ENCODE peak calls at places on chromosomes 16 and 17, in four cellular contexts. One of them, this sample, is unnamed.

GRCh38 chr16:86914850-86915717 is 336.7 kb downstream of the FOXL1 start:
- DNase-seq in GM12878: no peak
- DNase-seq in K562: no peak
- DNase-seq in HepG2: peak
- DNase-seq in this sample: no peak

GRCh38 chr16:55487048-55487803 is 8.2 kb downstream of the MMP2 start:
- DNase-seq in GM12878: no peak
- DNase-seq in K562: no peak
- DNase-seq in HepG2: no peak
- DNase-seq in this sample: no peak

GRCh38 chr16:20971420-20971819 is 70.8 kb downstream of the LYRM1 start:
- DNase-seq in GM12878: no peak
- DNase-seq in K562: no peak
- DNase-seq in HepG2: no peak
- DNase-seq in this sample: no peak

GRCh38 chr16:3137267-3137666 is 2.4 kb downstream of the ZNF213 start:
- DNase-seq in GM12878: no peak
- DNase-seq in K562: no peak
- DNase-seq in HepG2: no peak
- DNase-seq in this sample: no peak

GRCh38 chr17:149231-149630 is 11.9 kb downstream of the SCGB1C2 start:
- DNase-seq in GM12878: no peak
- DNase-seq in K562: no peak
- DNase-seq in HepG2: no peak
- DNase-seq in this sample: no peak

GRCh38 chr16:58495861-58496331 is 4.0 kb upstream of the NDRG4 start:
- DNase-seq in GM12878: no peak
- DNase-seq in K562: no peak
- DNase-seq in HepG2: no peak
- DNase-seq in this sample: no peak

GRCh38 chr16:64181526-64181925 is 940.3 kb downstream of the CDH11 start:
- DNase-seq in GM12878: no peak
- DNase-seq in K562: no peak
- DNase-seq in HepG2: no peak
- DNase-seq in this sample: no peak

GRCh38 chr17:15230866-15231265 is 34.3 kb downstream of the PMP22 start:
- DNase-seq in GM12878: no peak
- DNase-seq in K562: no peak
- DNase-seq in HepG2: no peak
- DNase-seq in this sample: no peak

GRCh38 chr16:51034481-51035109 is 116.5 kb downstream of the SALL1 start:
- DNase-seq in GM12878: no peak
- DNase-seq in K562: no peak
- DNase-seq in HepG2: no peak
- DNase-seq in this sample: no peak

GRCh38 chr17:31558748-31559646 is 167.5 kb downstream of the RAB11FIP4 start:
- DNase-seq in GM12878: no peak
- DNase-seq in K562: peak
- DNase-seq in HepG2: peak
- DNase-seq in this sample: peak

GRCh38 chr16:22719945-22720344 is 94.0 kb upstream of the HS3ST2 start:
- DNase-seq in GM12878: no peak
- DNase-seq in K562: no peak
- DNase-seq in HepG2: no peak
- DNase-seq in this sample: no peak

GRCh38 chr17:42406602-42407288 is 16.3 kb downstream of the CAVIN1 start:
- DNase-seq in GM12878: no peak
- DNase-seq in K562: peak
- DNase-seq in HepG2: no peak
- DNase-seq in this sample: no peak

GRCh38 chr17:42407289-42407836 is 15.7 kb downstream of the CAVIN1 start:
- DNase-seq in GM12878: no peak
- DNase-seq in K562: peak
- DNase-seq in HepG2: peak
- DNase-seq in this sample: peak

GRCh38 chr17:42409467-42410351 is 13.3 kb downstream of the CAVIN1 start:
- DNase-seq in GM12878: no peak
- DNase-seq in K562: no peak
- DNase-seq in HepG2: no peak
- DNase-seq in this sample: no peak

GRCh38 chr17:42405963-42406495 is 17.0 kb downstream of the CAVIN1 start:
- DNase-seq in GM12878: no peak
- DNase-seq in K562: peak
- DNase-seq in HepG2: peak
- DNase-seq in this sample: peak

GRCh38 chr17:42408076-42408475 is 15.0 kb downstream of the CAVIN1 start:
- DNase-seq in GM12878: no peak
- DNase-seq in K562: peak
- DNase-seq in HepG2: no peak
- DNase-seq in this sample: no peak
- TF ChIP-seq FOXK2 in GM12878: no peak
- TF ChIP-seq FOXK2 in K562: no peak
- TF ChIP-seq FOXK2 in HepG2: no peak
- TF ChIP-seq FOXK2 in this sample: no peak

GRCh38 chr17:50693041-50693682 is 14.6 kb downstream of the ANKRD40 start:
- DNase-seq in GM12878: no peak
- DNase-seq in K562: no peak
- DNase-seq in HepG2: peak
- DNase-seq in this sample: no peak
- TF ChIP-seq SP1 in GM12878: no peak
- TF ChIP-seq SP1 in K562: no peak
- TF ChIP-seq SP1 in HepG2: no peak
- TF ChIP-seq SP1 in this sample: no peak

GRCh38 chr16:75024591-75024990 is 25.8 kb downstream of the ZNRF1 start:
- DNase-seq in GM12878: no peak
- DNase-seq in K562: no peak
- DNase-seq in HepG2: no peak
- DNase-seq in this sample: no peak
- TF ChIP-seq FOXM1 in GM12878: no peak
- TF ChIP-seq FOXM1 in K562: no peak
- TF ChIP-seq FOXM1 in HepG2: no peak
- TF ChIP-seq FOXM1 in this sample: no peak

DNA sequence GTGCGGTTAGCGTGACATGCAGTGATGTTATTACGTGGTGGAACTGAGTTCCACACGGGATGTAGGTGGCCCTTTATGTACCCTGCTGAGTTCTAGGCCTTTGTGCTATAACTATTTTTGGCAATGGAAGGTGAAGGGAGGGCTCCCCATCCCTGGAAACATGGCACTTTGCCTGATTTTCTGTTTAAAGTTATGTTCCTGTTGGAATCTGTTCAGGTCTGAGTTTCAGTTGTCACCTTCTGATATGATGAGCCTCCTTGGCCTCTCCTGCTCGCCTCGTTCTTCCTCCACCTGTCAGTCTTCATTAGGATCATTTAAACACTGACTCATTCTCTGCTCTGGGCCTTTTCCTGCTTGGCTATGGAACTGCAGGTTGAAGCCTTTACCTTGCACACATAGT is 200.6 kb downstream of the FTO start:
- DNase-seq in GM12878: no peak
- DNase-seq in K562: no peak
- DNase-seq in HepG2: no peak
- DNase-seq in this sample: no peak
- TF ChIP-seq FOXK2 in GM12878: no peak
- TF ChIP-seq FOXK2 in K562: no peak
- TF ChIP-seq FOXK2 in HepG2: no peak
- TF ChIP-seq FOXK2 in this sample: no peak

DNA sequence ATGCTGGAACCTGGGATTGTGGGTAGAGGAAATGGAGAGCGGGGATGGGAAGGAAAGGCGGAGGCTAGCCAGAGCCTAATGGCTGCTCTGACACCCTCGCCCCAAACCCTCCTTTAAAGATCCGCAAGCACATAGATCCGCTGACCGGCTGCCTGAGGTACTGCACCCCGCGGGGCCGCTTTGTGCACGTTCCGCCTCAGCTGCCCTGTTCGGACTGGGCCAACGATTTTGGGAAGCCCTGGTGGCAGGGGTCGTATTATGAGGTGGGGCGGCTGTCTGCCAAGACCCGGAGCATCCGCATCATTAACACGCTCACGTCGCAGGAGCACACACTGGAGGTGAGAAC is 657 bp downstream of the CYB5D1 start:
- DNase-seq in GM12878: no peak
- DNase-seq in K562: peak
- DNase-seq in HepG2: peak
- DNase-seq in this sample: peak
- TF ChIP-seq SP1 in GM12878: no peak
- TF ChIP-seq SP1 in K562: no peak
- TF ChIP-seq SP1 in HepG2: no peak
- TF ChIP-seq SP1 in this sample: no peak